ENCODE peak calls at places on chromosomes 3 and 15, in six cellular contexts. H is A549, C is endothelial cell of umbilical vein, Z is HepG2, J is K562, W is GM12878. G is an unnamed sample.
A peak's percentile ranks its signal among the peaks of the same experiment; 100 is the strongest.

GRCh38 chr3:178084938-178085816 is 451.1 kb upstream of the KCNMB2 start:
- DNase-seq in C (peak; percentile 86), H (no peak), W (no peak), J (no peak), Z (peak; percentile 9), G (no peak)

GRCh38 chr15:25171856-25172687 is 217.3 kb downstream of the SNRPN start:
- DNase-seq in J (no peak), W (no peak), Z (no peak), H (no peak), C (no peak), G (no peak)

GRCh38 chr3:182668974-182669373 is 124.3 kb upstream of the ATP11B start:
- DNase-seq in W (no peak), H (no peak), Z (no peak), J (no peak), C (no peak), G (no peak)

GRCh38 chr3:23953523-23953922 is 8.4 kb downstream of the NR1D2 start:
- DNase-seq in J (peak; percentile 21), Z (no peak), W (no peak), C (no peak), H (no peak), G (no peak)

GRCh38 chr3:17239417-17239816 is 354.7 kb downstream of the PLCL2 start:
- DNase-seq in J (no peak), Z (peak; percentile 21), W (no peak), H (no peak), C (no peak), G (no peak)

GRCh38 chr3:179624471-179624870 is 19.9 kb downstream of the NDUFB5 start:
- DNase-seq in H (no peak), C (no peak), Z (no peak), J (no peak), W (no peak), G (no peak)

GRCh38 chr3:23324745-23325144 is 121.6 kb downstream of the UBE2E2 start:
- DNase-seq in J (no peak), W (peak; percentile 12), C (peak; percentile 77), Z (no peak), H (no peak), G (peak; percentile 26)

GRCh38 chr3:14518432-14518802 is 21.7 kb downstream of the GRIP2 start:
- DNase-seq in Z (no peak), H (no peak), W (no peak), J (no peak), C (no peak), G (no peak)

GRCh38 chr15:47027322-47027946 is 689.9 kb upstream of the SEMA6D start:
- DNase-seq in H (no peak), Z (no peak), W (no peak), J (no peak), C (no peak), G (peak; percentile 8)

GRCh38 chr3:37907906-37908305 is 46.2 kb downstream of the CTDSPL start:
- DNase-seq in Z (peak; percentile 95), C (no peak), W (peak; percentile 84), J (no peak), H (no peak), G (no peak)

GRCh38 chr3:3798641-3799113 is 554 bp upstream of the LRRN1 start:
- DNase-seq in Z (no peak), W (no peak), J (no peak), C (no peak), H (no peak), G (no peak)

GRCh38 chr3:32817195-32817560 is 619 bp upstream of the TRIM71 start:
- DNase-seq in J (no peak), Z (no peak), H (no peak), C (no peak), W (no peak), G (peak; percentile 69)

GRCh38 chr3:32819086-32819450 is 1.3 kb downstream of the TRIM71 start:
- DNase-seq in J (no peak), H (no peak), C (no peak), Z (no peak), W (no peak), G (no peak)

GRCh38 chr3:32817561-32818430 is at the start of gene TRIM71:
- DNase-seq in H (no peak), J (no peak), Z (no peak), W (no peak), C (no peak), G (peak; percentile 78)

GRCh38 chr3:32819581-32820348 is 2.0 kb downstream of the TRIM71 start:
- DNase-seq in C (no peak), W (no peak), H (no peak), J (no peak), Z (no peak), G (no peak)

GRCh38 chr3:32818431-32819085 is 761 bp downstream of the TRIM71 start:
- DNase-seq in C (no peak), H (no peak), J (no peak), W (no peak), Z (no peak), G (peak; percentile 58)
- TF ChIP-seq MYC in C (no peak), H (no peak), J (no peak), W (no peak), Z (peak; percentile 9), G (no peak)

GRCh38 chr3:52394751-52395502 is 50.0 kb downstream of the SEMA3G start:
- DNase-seq in W (no peak), Z (no peak), H (no peak), C (no peak), J (no peak), G (no peak)
- TF ChIP-seq MYC in W (no peak), Z (no peak), H (no peak), C (no peak), J (no peak), G (no peak)

GRCh38 chr15:43523646-43524045 is 6.2 kb downstream of the MAP1A start:
- DNase-seq in W (no peak), C (no peak), Z (no peak), H (no peak), J (no peak), G (no peak)
- TF ChIP-seq MYC in W (no peak), C (no peak), Z (no peak), H (no peak), J (no peak), G (no peak)

GRCh38 chr15:49101536-49101935 is 53.9 kb downstream of the COPS2 start:
- DNase-seq in H (no peak), W (no peak), J (no peak), Z (no peak), C (peak; percentile 44), G (no peak)

GRCh38 chr15:49103676-49104075 is 51.7 kb downstream of the COPS2 start:
- DNase-seq in H (no peak), C (peak; percentile 33), W (no peak), J (no peak), Z (no peak), G (no peak)

GRCh38 chr15:49103002-49103401 is 52.4 kb downstream of the COPS2 start:
- DNase-seq in J (no peak), W (no peak), Z (no peak), C (no peak), H (no peak), G (no peak)
- TF ChIP-seq MYC in J (no peak), W (no peak), Z (no peak), C (no peak), H (no peak), G (no peak)

DNA sequence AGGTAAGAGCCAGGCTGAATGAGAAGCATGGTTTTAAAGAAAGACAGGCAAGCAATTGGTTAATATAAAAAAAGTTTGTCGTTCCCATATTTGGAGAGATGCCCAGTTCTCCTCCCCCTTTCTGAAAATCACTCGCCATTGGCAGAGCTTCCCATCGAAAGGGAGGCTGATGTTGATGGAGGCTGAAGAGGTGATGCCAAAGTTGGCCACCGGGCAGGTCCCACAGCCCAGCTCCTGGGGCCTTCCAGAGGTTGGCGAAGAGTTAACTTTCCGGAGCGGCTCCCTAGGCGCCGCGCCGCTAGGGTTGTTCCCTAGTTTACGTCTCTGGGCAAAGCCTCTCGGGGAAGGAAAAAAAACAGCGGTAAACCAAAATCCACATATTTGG is 792 bp downstream of the PCOLCE2 start:
- DNase-seq in W (no peak), H (peak; percentile 93), C (peak; percentile 3), J (no peak), Z (no peak), G (peak; percentile 64)
- TF ChIP-seq MYC in W (no peak), H (no peak), C (no peak), J (no peak), Z (no peak), G (no peak)

DNA sequence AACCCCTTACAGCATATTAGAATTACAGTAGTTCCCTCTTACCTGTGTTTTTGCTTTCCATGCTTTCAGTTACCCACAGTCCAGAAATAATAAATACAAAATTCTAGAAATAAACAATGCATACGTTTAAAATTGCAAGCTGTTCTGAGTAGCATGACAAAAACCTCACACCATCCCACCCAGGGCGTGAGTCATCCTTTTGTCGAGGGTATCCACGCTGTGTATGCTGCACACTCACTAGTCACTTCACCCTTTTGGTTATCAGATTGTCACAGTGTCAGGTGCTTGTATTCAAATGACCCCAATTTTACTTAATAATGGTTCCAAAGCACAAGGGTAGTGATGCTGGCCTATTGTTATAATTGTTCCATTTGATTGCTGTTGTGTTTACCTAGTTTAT is 72.5 kb upstream of the P3H2 start:
- DNase-seq in C (no peak), H (no peak), J (no peak), W (no peak), Z (no peak), G (no peak)
- TF ChIP-seq MYC in C (no peak), H (no peak), J (no peak), W (no peak), Z (no peak), G (no peak)

GRCh38 chr3:158685151-158685550 is 12.7 kb upstream of the LXN start:
- DNase-seq in W (no peak), Z (no peak), J (no peak), H (no peak), C (peak; percentile 77), G (no peak)
- TF ChIP-seq MYC in W (no peak), Z (no peak), J (no peak), H (no peak), C (no peak), G (no peak)

DNA sequence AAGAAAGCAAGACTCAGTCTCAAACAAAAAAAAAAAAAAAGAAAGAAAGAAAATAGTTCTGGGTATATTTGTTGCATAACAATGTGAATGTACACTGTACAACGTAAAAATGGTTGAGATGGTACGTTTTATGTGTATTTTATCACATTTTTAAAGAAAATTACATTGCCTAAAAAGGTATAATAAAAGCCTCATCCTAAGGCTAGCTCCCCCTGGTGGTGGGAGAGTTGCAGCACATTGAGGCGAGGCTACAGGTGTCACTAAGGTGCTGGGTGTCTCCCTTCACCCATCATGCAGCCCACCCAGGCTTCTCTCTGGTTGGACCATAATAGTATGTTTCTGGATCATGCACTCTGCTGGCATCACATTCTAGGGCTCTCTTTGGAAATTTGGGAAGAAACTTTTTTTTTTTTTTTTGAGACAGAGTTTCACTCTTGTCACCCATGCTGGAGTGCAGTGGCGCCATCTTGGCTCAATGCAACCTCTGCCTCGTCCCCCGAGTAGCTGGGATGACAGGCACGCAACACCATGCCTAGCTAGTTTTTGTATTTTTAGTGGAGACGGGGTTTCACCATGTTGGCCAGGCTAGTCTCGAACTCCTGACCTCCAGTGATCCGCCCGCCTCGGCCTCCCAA is 12.4 kb upstream of the RAB11A start:
- DNase-seq in H (peak; percentile 57), W (no peak), C (peak; percentile 49), J (peak; percentile 64), Z (peak; percentile 64), G (peak; percentile 66)
- TF ChIP-seq MYC in H (no peak), W (no peak), C (no peak), J (no peak), Z (no peak), G (no peak)

GRCh38 chr3:21524113-21524512 is 226.9 kb downstream of the ZNF385D start:
- DNase-seq in C (no peak), W (no peak), J (no peak), H (no peak), Z (no peak), G (no peak)
- TF ChIP-seq MYC in C (no peak), W (no peak), J (no peak), H (no peak), Z (no peak), G (no peak)